ENCODE peak calls at places on chromosome 20, in four cellular contexts. One of them, this sample, is unnamed.

GRCh38 chr20:3199976-3200755 is 4.3 kb downstream of the DDRGK1 start:
- DNase-seq in brain microvascular endothelial cell: no peak
- DNase-seq in endothelial cell of umbilical vein: no peak
- DNase-seq in GM23248: no peak
- DNase-seq in this sample: no peak

GRCh38 chr20:63734946-63735858 is 1.3 kb upstream of the LIME1 start:
- DNase-seq in brain microvascular endothelial cell: no peak
- DNase-seq in endothelial cell of umbilical vein: no peak
- DNase-seq in GM23248: no peak
- DNase-seq in this sample: no peak

GRCh38 chr20:57570145-57570850 is 9.4 kb downstream of the PCK1 start:
- DNase-seq in brain microvascular endothelial cell: no peak
- DNase-seq in endothelial cell of umbilical vein: no peak
- DNase-seq in GM23248: no peak
- DNase-seq in this sample: no peak

GRCh38 chr20:35757098-35757705 is 14.6 kb upstream of the PHF20 start:
- DNase-seq in brain microvascular endothelial cell: no peak
- DNase-seq in endothelial cell of umbilical vein: no peak
- DNase-seq in GM23248: peak; percentile 54
- DNase-seq in this sample: no peak

GRCh38 chr20:56409521-56409920 is 2.5 kb upstream of the CASS4 start:
- DNase-seq in brain microvascular endothelial cell: peak; percentile 22
- DNase-seq in endothelial cell of umbilical vein: no peak
- DNase-seq in GM23248: peak; percentile 26
- DNase-seq in this sample: no peak

GRCh38 chr20:4167261-4168004 is 152.1 kb upstream of the RNF24 start:
- DNase-seq in brain microvascular endothelial cell: no peak
- DNase-seq in endothelial cell of umbilical vein: no peak
- DNase-seq in GM23248: no peak
- DNase-seq in this sample: no peak

GRCh38 chr20:1811621-1812498 is 83.3 kb upstream of the SIRPA start:
- DNase-seq in brain microvascular endothelial cell: no peak
- DNase-seq in endothelial cell of umbilical vein: no peak
- DNase-seq in GM23248: no peak
- DNase-seq in this sample: no peak

GRCh38 chr20:44646641-44647274 is 4.7 kb downstream of the ADA start:
- DNase-seq in brain microvascular endothelial cell: peak; percentile 63
- DNase-seq in endothelial cell of umbilical vein: peak; percentile 68
- DNase-seq in GM23248: peak; percentile 77
- DNase-seq in this sample: no peak

GRCh38 chr20:57659789-57660509 is 39.7 kb upstream of the ZBP1 start:
- DNase-seq in brain microvascular endothelial cell: no peak
- DNase-seq in endothelial cell of umbilical vein: no peak
- DNase-seq in GM23248: no peak
- DNase-seq in this sample: no peak

DNA sequence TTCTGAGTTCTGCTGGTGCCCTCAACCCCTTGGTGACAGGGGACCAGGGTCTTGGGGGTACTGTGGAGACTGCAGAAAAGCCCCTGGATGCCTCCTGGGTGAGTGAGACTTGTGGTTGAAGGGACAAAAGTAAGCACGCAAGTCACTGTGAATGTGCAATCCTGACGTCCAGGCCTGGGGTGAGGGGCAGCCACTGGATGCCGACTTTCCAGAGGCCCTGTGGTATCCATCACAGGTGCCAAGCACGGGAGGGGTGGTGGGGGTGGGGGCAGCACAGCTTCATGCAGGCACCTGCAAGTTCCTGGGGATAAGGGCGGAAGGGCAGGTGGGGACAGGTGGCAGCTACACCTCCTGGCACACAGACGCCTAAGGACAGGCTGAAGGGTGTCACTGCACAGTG is 20.1 kb upstream of the UBE2V1 start:
- DNase-seq in brain microvascular endothelial cell: no peak
- DNase-seq in endothelial cell of umbilical vein: no peak
- DNase-seq in GM23248: no peak
- DNase-seq in this sample: no peak
- H3K36me3 ChIP-seq in brain microvascular endothelial cell: peaks cover 33% of the 10 kb centered on the region
- H3K36me3 ChIP-seq in endothelial cell of umbilical vein: peaks cover 32% of the 10 kb centered on the region
- H3K36me3 ChIP-seq in GM23248: peaks cover 14% of the 10 kb centered on the region
- H3K36me3 ChIP-seq in this sample: peaks cover 89% of the 10 kb centered on the region

GRCh38 chr20:37397076-37397953 is 51.4 kb downstream of the SRC start:
- DNase-seq in brain microvascular endothelial cell: no peak
- DNase-seq in endothelial cell of umbilical vein: no peak
- DNase-seq in GM23248: peak; percentile 58
- DNase-seq in this sample: peak; percentile 78

GRCh38 chr20:37396520-37397075 is 50.7 kb downstream of the SRC start:
- DNase-seq in brain microvascular endothelial cell: no peak
- DNase-seq in endothelial cell of umbilical vein: no peak
- DNase-seq in GM23248: no peak
- DNase-seq in this sample: no peak

GRCh38 chr20:37395411-37395800 is 49.5 kb downstream of the SRC start:
- DNase-seq in brain microvascular endothelial cell: no peak
- DNase-seq in endothelial cell of umbilical vein: no peak
- DNase-seq in GM23248: no peak
- DNase-seq in this sample: no peak

GRCh38 chr20:37394543-37395410 is 48.8 kb downstream of the SRC start:
- DNase-seq in brain microvascular endothelial cell: no peak
- DNase-seq in endothelial cell of umbilical vein: no peak
- DNase-seq in GM23248: no peak
- DNase-seq in this sample: no peak

DNA sequence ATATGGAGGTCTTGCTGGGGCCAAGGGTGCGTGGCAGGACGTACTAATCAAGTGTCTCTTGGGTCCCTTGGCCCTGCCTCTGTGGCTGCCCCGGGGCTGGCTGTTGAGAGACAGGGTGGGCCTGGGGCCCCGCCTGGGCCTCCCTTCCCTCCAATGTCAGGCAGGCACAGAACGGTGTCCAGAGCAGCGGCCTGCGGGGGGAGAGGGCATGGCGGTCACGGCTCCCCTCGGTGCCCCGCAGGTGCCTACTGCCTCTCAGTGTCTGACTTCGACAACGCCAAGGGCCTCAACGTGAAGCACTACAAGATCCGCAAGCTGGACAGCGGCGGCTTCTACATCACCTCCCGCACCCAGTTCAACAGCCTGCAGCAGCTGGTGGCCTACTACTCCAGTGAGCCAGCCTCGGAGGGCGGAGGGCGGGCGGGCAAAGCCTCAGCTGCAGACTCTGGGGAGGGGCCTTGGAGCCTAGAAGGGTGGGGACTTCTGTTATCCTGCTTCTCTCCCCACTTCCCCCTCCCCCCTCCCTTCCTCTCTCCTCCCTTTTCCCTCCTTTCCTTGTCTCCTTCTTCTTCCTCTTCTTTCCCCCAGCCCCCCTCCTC is 50.1 kb downstream of the SRC start:
- DNase-seq in brain microvascular endothelial cell: no peak
- DNase-seq in endothelial cell of umbilical vein: no peak
- DNase-seq in GM23248: no peak
- DNase-seq in this sample: no peak
- H3K36me3 ChIP-seq in brain microvascular endothelial cell: peaks cover 4% of the 10 kb centered on the region
- H3K36me3 ChIP-seq in endothelial cell of umbilical vein: no peaks in the 10 kb centered on the region
- H3K36me3 ChIP-seq in GM23248: peaks cover 10% of the 10 kb centered on the region
- H3K36me3 ChIP-seq in this sample: peaks cover 52% of the 10 kb centered on the region

DNA sequence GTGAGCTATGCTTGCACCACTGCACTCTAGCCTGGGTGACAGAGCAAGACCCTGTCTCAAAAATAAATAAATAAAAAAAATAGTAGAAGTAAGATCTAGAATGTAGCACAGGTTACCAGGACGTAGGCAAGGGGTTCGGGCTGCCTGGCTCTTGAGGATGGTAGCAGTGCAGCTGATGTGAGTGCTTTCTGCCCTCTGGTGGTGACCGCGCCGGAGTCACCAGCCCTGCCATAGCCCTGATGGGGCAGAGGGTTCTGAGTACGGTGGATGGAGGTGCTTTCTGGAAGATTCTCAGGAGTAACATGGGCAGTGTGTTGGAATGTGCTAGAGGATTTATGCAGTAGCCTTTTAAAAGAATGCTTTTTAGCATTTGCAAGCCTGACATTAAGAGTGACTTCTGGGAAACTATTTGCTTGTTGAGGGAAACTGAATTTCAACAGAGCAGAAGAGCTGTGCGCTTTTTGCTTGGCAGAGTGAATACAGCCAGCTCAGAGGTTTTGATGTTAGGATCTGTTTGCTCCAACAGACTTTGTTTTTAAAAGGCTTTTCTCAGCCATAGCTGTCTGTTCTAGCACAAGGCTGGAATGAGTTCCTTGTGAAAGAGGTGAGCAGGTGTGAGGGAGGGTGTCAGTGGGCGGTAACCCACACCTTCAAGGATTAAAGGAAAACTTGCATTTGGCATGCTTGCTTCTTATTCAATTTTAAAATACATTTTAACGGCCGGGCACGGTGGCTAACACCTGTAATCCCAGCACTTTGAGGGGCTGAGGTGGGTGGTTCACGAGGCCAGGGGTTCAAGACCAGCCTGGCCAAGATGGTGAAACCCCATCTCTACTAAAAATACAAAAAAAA is 65.9 kb downstream of the PTPN1 start:
- DNase-seq in brain microvascular endothelial cell: peak; percentile 37
- DNase-seq in endothelial cell of umbilical vein: peak; percentile 61
- DNase-seq in GM23248: peak; percentile 79
- DNase-seq in this sample: peak; percentile 54
- H3K36me3 ChIP-seq in brain microvascular endothelial cell: peaks cover 72% of the 10 kb centered on the region
- H3K36me3 ChIP-seq in endothelial cell of umbilical vein: peaks cover 25% of the 10 kb centered on the region
- H3K36me3 ChIP-seq in GM23248: peaks cover 19% of the 10 kb centered on the region
- H3K36me3 ChIP-seq in this sample: peaks cover 65% of the 10 kb centered on the region

GRCh38 chr20:24995741-24996448 is 3.3 kb upstream of the APMAP start:
- DNase-seq in brain microvascular endothelial cell: no peak
- DNase-seq in endothelial cell of umbilical vein: no peak
- DNase-seq in GM23248: peak; percentile 43
- DNase-seq in this sample: peak; percentile 62
- H3K36me3 ChIP-seq in brain microvascular endothelial cell: no peaks in the 10 kb centered on the region
- H3K36me3 ChIP-seq in endothelial cell of umbilical vein: no peaks in the 10 kb centered on the region
- H3K36me3 ChIP-seq in GM23248: no peaks in the 10 kb centered on the region
- H3K36me3 ChIP-seq in this sample: no peaks in the 10 kb centered on the region

DNA sequence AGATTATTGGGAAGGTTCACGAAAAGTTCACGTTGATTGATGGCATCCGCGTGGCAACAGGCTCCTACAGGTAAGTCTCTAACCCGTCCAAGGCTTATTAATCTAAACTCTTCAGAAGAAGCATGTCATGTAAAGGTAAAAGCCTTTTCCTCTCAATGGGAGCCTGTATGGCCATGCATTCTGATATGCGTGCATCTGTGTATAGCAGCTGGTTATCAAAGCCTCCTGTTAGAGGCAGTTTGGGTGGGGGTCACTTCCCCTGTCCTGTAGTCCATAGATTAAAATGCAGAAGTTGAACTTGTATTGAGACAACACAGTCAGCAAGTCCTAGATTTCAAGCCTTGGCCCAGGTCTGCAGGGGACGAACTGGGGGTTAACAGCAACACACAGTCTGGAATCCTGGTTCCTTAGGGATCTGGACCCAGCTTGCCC is 14.2 kb upstream of the DHX35 start:
- DNase-seq in brain microvascular endothelial cell: no peak
- DNase-seq in endothelial cell of umbilical vein: no peak
- DNase-seq in GM23248: no peak
- DNase-seq in this sample: no peak
- H3K36me3 ChIP-seq in brain microvascular endothelial cell: no peaks in the 10 kb centered on the region
- H3K36me3 ChIP-seq in endothelial cell of umbilical vein: peaks cover 36% of the 10 kb centered on the region
- H3K36me3 ChIP-seq in GM23248: no peaks in the 10 kb centered on the region
- H3K36me3 ChIP-seq in this sample: peaks cover 94% of the 10 kb centered on the region